ENCODE peak calls at places on chromosomes 1 and 21, in ten cellular contexts. J is left ventricle myocardium inferior, W is hepatocyte, Q is pancreas, K is body of pancreas, C is esophagus muscularis mucosa, T is transverse colon, M is endothelial cell of umbilical vein, A is mammary epithelial cell, G is lung. R is an unnamed sample.

GRCh38 chr1:1348420-1349255 is 580 bp downstream of the DVL1 start:
- DNase-seq in J (no peak), W (peak; percentile 68), Q (peak; percentile 61), K (peak; percentile 58), C (no peak), T (no peak), M (peak; percentile 34), A (peak; percentile 40), G (no peak), R (no peak)

GRCh38 chr1:232473319-232473718 is 156.6 kb downstream of the SIPA1L2 start:
- DNase-seq in J (no peak), W (no peak), Q (no peak), K (no peak), C (no peak), T (no peak), M (no peak), A (no peak), G (no peak), R (no peak)

GRCh38 chr1:112643080-112643479 is 23.4 kb downstream of the CAPZA1 start:
- DNase-seq in J (no peak), W (no peak), Q (no peak), K (no peak), C (no peak), T (no peak), M (peak; percentile 51), A (no peak), G (no peak), R (no peak)

GRCh38 chr1:28751315-28752056 is 14.7 kb downstream of the YTHDF2 start:
- DNase-seq in J (no peak), W (no peak), Q (no peak), K (no peak), C (no peak), T (no peak), M (peak; percentile 40), A (peak; percentile 15), G (no peak), R (no peak)

GRCh38 chr1:41631971-41632370 is 147.5 kb upstream of the EDN2 start:
- DNase-seq in J (no peak), W (no peak), Q (no peak), K (no peak), C (no peak), T (no peak), M (no peak), A (no peak), G (no peak), R (no peak)

GRCh38 chr1:42784946-42785693 is at the start of gene TMEM269:
- DNase-seq in J (no peak), W (no peak), Q (no peak), K (peak; percentile 10), C (no peak), T (peak; percentile 13), M (peak; percentile 38), A (no peak), G (no peak), R (peak; percentile 30)

GRCh38 chr1:36023098-36023769 is 60.7 kb upstream of the TEKT2 start:
- DNase-seq in J (no peak), W (no peak), Q (no peak), K (no peak), C (no peak), T (no peak), M (no peak), A (no peak), G (no peak), R (no peak)

GRCh38 chr21:45975017-45975595 is 6.5 kb upstream of the COL6A1 start:
- DNase-seq in J (peak; percentile 77), W (peak; percentile 74), Q (no peak), K (no peak), C (no peak), T (peak; percentile 57), M (no peak), A (peak; percentile 16), G (no peak), R (peak; percentile 51)

GRCh38 chr1:235642021-235642942 is 7.3 kb downstream of the GNG4 start:
- DNase-seq in J (no peak), W (peak; percentile 43), Q (no peak), K (peak; percentile 39), C (no peak), T (no peak), M (peak; percentile 62), A (peak; percentile 61), G (no peak), R (no peak)

GRCh38 chr1:5503556-5504363 is 488.5 kb downstream of the NPHP4 start:
- DNase-seq in J (no peak), W (no peak), Q (no peak), K (no peak), C (no peak), T (no peak), M (no peak), A (no peak), G (no peak), R (no peak)

GRCh38 chr1:100989306-100990077 is 36.1 kb downstream of the DPH5 start:
- DNase-seq in J (no peak), W (peak; percentile 55), Q (no peak), K (no peak), C (no peak), T (no peak), M (peak; percentile 91), A (peak; percentile 60), G (no peak), R (no peak)

GRCh38 chr1:177200290-177200689 is 29.5 kb downstream of the BRINP2 start:
- DNase-seq in J (no peak), W (no peak), Q (no peak), K (no peak), C (no peak), T (no peak), M (no peak), A (peak; percentile 46), G (no peak), R (no peak)

GRCh38 chr1:71028981-71029380 is 18.6 kb downstream of the PTGER3 start:
- DNase-seq in J (no peak), W (no peak), Q (no peak), K (no peak), C (no peak), T (no peak), M (no peak), A (no peak), G (no peak), R (no peak)

GRCh38 chr1:94092210-94092613 is 28.7 kb downstream of the ABCA4 start:
- DNase-seq in J (no peak), W (no peak), Q (no peak), K (no peak), C (no peak), T (no peak), M (peak; percentile 99), A (no peak), G (no peak), R (no peak)

GRCh38 chr1:207173396-207173795 is 69.4 kb downstream of the C4BPA start:
- DNase-seq in J (no peak), W (no peak), Q (no peak), K (no peak), C (no peak), T (no peak), M (no peak), A (no peak), G (no peak), R (no peak)

GRCh38 chr1:91683598-91683951 is 182.9 kb downstream of the CDC7 start:
- DNase-seq in J (peak; percentile 40), W (no peak), Q (no peak), K (no peak), C (peak; percentile 70), T (peak; percentile 60), M (no peak), A (no peak), G (no peak), R (no peak)

DNA sequence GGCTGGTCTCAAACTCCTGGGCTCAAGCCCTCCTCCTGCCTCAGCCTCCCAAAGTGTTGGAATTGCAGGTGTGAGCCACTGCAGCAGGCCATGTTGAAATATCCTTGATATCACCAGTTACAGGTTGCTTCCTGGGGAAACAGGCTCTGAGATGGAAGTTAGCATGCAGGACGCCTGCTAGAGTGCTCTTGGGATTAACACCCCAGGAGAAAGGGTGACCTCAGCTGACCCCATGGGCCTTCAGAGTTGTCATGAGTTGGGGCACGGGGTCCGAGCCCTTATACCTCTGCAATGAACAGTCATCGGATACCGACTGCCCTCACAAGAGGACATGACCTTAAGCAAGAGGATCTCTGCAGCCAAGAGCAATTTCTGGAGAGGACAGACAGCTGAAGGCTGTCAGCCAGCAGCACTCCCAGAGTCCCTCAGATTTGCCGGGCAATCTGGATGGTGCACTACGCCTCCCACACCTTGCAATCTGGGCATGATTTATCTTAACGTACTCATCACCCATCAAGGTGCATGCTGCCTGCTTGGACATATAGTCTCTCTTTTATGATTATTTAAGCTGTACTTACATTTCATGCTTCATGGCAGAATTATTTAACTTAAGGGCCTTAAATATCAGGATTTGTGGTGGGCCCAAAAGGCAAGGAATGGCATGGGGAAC is 134.6 kb downstream of the ADSS2 start:
- DNase-seq in J (no peak), W (no peak), Q (no peak), K (no peak), C (no peak), T (no peak), M (no peak), A (no peak), G (peak; percentile 21), R (no peak)
- TF ChIP-seq CTCF in J (no peak), W (no peak), Q (no peak), K (no peak), C (no peak), T (no peak), M (no peak), A (no peak), G (no peak), R (no peak)

DNA sequence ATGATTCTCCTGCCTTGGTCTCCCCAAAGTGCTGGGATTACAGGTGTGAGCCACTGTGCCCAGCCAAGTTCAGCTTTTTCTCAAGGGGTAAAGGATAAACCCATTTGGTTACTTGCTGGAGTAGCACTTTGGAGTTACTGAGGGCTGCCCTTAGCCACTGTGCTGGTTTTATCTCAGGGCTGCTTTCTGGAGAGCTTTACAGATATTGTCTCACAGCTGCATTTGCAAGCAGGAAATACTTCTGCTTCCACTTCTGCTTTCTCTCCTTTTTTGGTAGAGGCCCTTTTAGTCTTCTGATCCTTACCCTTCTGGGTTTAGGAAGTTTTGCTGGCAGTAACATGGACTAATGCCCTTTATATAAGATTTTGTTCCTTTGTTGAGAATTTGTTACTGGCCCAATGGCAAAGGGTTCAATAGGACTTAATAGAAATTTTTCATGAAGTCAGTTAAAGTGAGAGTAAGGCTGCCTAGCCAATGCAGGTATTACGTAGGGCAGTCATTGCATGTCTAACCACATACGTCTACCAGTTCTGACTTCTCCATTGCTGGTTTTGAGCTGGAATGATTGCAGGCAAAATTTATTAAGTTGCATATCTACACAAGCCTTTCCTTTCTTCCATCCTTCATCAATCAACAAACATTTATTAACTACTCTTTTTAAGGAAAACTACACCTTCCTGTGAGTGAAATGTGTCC is 24.4 kb downstream of the CAP1 start:
- DNase-seq in J (no peak), W (no peak), Q (no peak), K (no peak), C (no peak), T (peak; percentile 25), M (no peak), A (no peak), G (no peak), R (no peak)
- H3K4me1 ChIP-seq in J (peaks cover 27% of the 10 kb centered on the region), W (no peaks in the 10 kb centered on the region), Q (peaks cover 6% of the 10 kb centered on the region), K (peaks cover under 1% of the 10 kb centered on the region), C (peaks cover 15% of the 10 kb centered on the region), T (peaks cover 2% of the 10 kb centered on the region), M (peaks cover 16% of the 10 kb centered on the region), A (peaks cover 24% of the 10 kb centered on the region), G (peaks cover 15% of the 10 kb centered on the region), R (no peaks in the 10 kb centered on the region)

GRCh38 chr1:65247419-65248359 is 61.7 kb upstream of the DNAJC6 start:
- DNase-seq in J (no peak), W (peak; percentile 80), Q (no peak), K (no peak), C (peak; percentile 55), T (no peak), M (peak; percentile 37), A (peak; percentile 77), G (no peak), R (no peak)
- H3K4me3 ChIP-seq in J (no peak overlapping the region), W (no peak overlapping the region), Q (no peak overlapping the region), K (no peak overlapping the region), C (no peak overlapping the region), T (no peak overlapping the region), M (no peak overlapping the region), A (no peak overlapping the region), G (no peak overlapping the region), R (no peak overlapping the region)

GRCh38 chr1:202160377-202160940 is at the start of gene PTPN7:
- DNase-seq in J (no peak), W (no peak), Q (no peak), K (no peak), C (no peak), T (peak; percentile 61), M (no peak), A (no peak), G (peak; percentile 41), R (no peak)
- TF ChIP-seq CTCF in J (no peak), W (no peak), Q (no peak), K (no peak), C (no peak), T (no peak), M (no peak), A (no peak), G (no peak), R (no peak)

R was measured in right lobe of liver.